ENCODE peak calls at places on chromosomes 2 and 18, in four cellular contexts. L is GM13977, U is SW 1271, Y is foreskin melanocyte. J is an unnamed sample.

GRCh38 chr18:47773931-47774330 is 156.5 kb downstream of the SMAD2 start:
- DNase-seq in L (no peak), Y (no peak), U (no peak), J (no peak)

GRCh38 chr2:74238879-74239278 is 40.5 kb downstream of the MTHFD2 start:
- DNase-seq in L (no peak), Y (peak), U (no peak), J (no peak)

GRCh38 chr2:40243581-40243980 is 208.3 kb downstream of the SLC8A1 start:
- DNase-seq in Y (no peak), L (no peak), U (no peak), J (no peak)

GRCh38 chr18:48833701-48834394 is 116.9 kb downstream of the SMAD7 start:
- DNase-seq in Y (no peak), U (no peak), L (peak), J (no peak)

GRCh38 chr2:9556121-9556869 is 665 bp upstream of the ADAM17 start:
- DNase-seq in L (no peak), Y (no peak), U (no peak), J (no peak)

GRCh38 chr2:108323619-108324018 is 34.9 kb downstream of the SULT1C2 start:
- DNase-seq in L (no peak), Y (no peak), U (no peak), J (no peak)

GRCh38 chr2:143877056-143877455 is 642.9 kb downstream of the ZEB2 start:
- DNase-seq in Y (no peak), U (no peak), L (no peak), J (no peak)

GRCh38 chr18:76450912-76451421 is 44.1 kb downstream of the ZNF516 start:
- DNase-seq in L (no peak), U (no peak), Y (peak), J (no peak)

GRCh38 chr2:228628682-228629081 is 447.2 kb upstream of the SPHKAP start:
- DNase-seq in Y (no peak), L (no peak), U (no peak), J (no peak)

GRCh38 chr2:64260817-64261216 is 116.6 kb upstream of the PELI1 start:
- DNase-seq in U (no peak), Y (no peak), L (peak), J (no peak)

GRCh38 chr18:35553300-35553699 is 28.2 kb upstream of the GALNT1 start:
- DNase-seq in L (no peak), Y (no peak), U (no peak), J (no peak)

GRCh38 chr2:96260404-96261260 is 5.2 kb downstream of the TMEM127 start:
- DNase-seq in L (peak), Y (peak), U (peak), J (peak)

GRCh38 chr2:74552914-74553811 is 579 bp downstream of the LOXL3 start:
- DNase-seq in L (peak), U (no peak), Y (no peak), J (no peak)

GRCh38 chr2:10761591-10761990 is 40.2 kb downstream of the ATP6V1C2 start:
- DNase-seq in Y (no peak), U (no peak), L (no peak), J (no peak)

GRCh38 chr18:35880788-35881455 is 91.6 kb upstream of the RMP24 start:
- DNase-seq in U (no peak), L (no peak), Y (no peak), J (no peak)

GRCh38 chr18:10013621-10014543 is 100.1 kb downstream of the VAPA start:
- DNase-seq in Y (no peak), L (no peak), U (no peak), J (no peak)

GRCh38 chr2:129273266-129274037 is 706.0 kb upstream of the RAB6C start:
- DNase-seq in L (no peak), U (no peak), Y (no peak), J (no peak)

GRCh38 chr2:65658253-65658652 is 225.9 kb upstream of the SPRED2 start:
- DNase-seq in L (no peak), U (no peak), Y (no peak), J (no peak)

GRCh38 chr18:46555724-46556123 is 101.3 kb downstream of the LOXHD1 start:
- DNase-seq in Y (peak), L (peak), U (no peak), J (peak)

GRCh38 chr18:48803951-48804855 is 146.6 kb downstream of the SMAD7 start:
- DNase-seq in Y (no peak), L (no peak), U (no peak), J (no peak)

GRCh38 chr2:184336688-184337087 is 261.6 kb upstream of the ZNF804A start:
- DNase-seq in U (no peak), Y (peak), L (no peak), J (no peak)

GRCh38 chr2:70685771-70686171 is 82.2 kb downstream of the ADD2 start:
- DNase-seq in Y (no peak), U (no peak), L (no peak), J (no peak)

GRCh38 chr18:40949138-40949949 is 1005.7 kb upstream of the PIK3C3 start:
- DNase-seq in Y (no peak), L (no peak), U (no peak), J (no peak)

GRCh38 chr2:240836781-240837467 is 16.9 kb upstream of the KIF1A start:
- DNase-seq in Y (no peak), L (no peak), U (no peak), J (no peak)

GRCh38 chr2:74119324-74119723 is 28.4 kb downstream of the BOLA3 start:
- DNase-seq in Y (no peak), U (no peak), L (no peak), J (peak)

GRCh38 chr18:22223961-22224322 is 54.6 kb downstream of the GATA6 start:
- DNase-seq in L (no peak), Y (no peak), U (no peak), J (no peak)

GRCh38 chr2:198098918-198099317 is 294.5 kb downstream of the PLCL1 start:
- DNase-seq in Y (peak), U (no peak), L (no peak), J (peak)

GRCh38 chr2:145407-145806 is 99.1 kb upstream of the FAM110C start:
- DNase-seq in U (no peak), Y (no peak), L (no peak), J (no peak)

GRCh38 chr18:13700153-13700552 is 26.2 kb downstream of the FAM210A start:
- DNase-seq in L (no peak), Y (no peak), U (no peak), J (no peak)

GRCh38 chr2:100321881-100322820 is at the start of gene LONRF2:
- DNase-seq in U (no peak), Y (no peak), L (peak), J (no peak)

GRCh38 chr2:18094277-18094676 is 215.8 kb downstream of the KCNS3 start:
- DNase-seq in Y (no peak), L (no peak), U (no peak), J (no peak)

GRCh38 chr18:2083691-2084090 is 487.6 kb downstream of the METTL4 start:
- DNase-seq in L (no peak), Y (no peak), U (no peak), J (no peak)

GRCh38 chr2:19362652-19363473 is 4.4 kb upstream of the OSR1 start:
- DNase-seq in Y (peak), L (peak), U (no peak), J (peak)

GRCh38 chr2:227415538-227416424 is 28.0 kb upstream of the SCYGR1 start:
- DNase-seq in U (no peak), Y (peak), L (no peak), J (peak)

GRCh38 chr2:219626540-219626939 is 890 bp upstream of the SLC4A3 start:
- DNase-seq in L (no peak), U (no peak), Y (no peak), J (no peak)